ENCODE peak calls at places on chromosomes 5 and 9, in seven cellular contexts. One of them, this sample, is unnamed.

GRCh38 chr9:679462-679861 is 162.0 kb upstream of the DMRT1 start:
- DNase-seq in ACHN: no peak
- DNase-seq in CD8-positive, alpha-beta T cell: no peak
- DNase-seq in GM06990: no peak
- DNase-seq in amygdala: no peak
- DNase-seq in OCI-M1: no peak
- DNase-seq in NCI-H460: no peak
- DNase-seq in this sample: no peak

GRCh38 chr9:93667627-93668026 is 91.2 kb downstream of the PHF2 start:
- DNase-seq in amygdala: no peak
- DNase-seq in OCI-M1: no peak
- DNase-seq in CD8-positive, alpha-beta T cell: no peak
- DNase-seq in ACHN: no peak
- DNase-seq in GM06990: no peak
- DNase-seq in NCI-H460: no peak
- DNase-seq in this sample: no peak

GRCh38 chr9:135328485-135329417 is 150.8 kb upstream of the PPP1R26 start:
- DNase-seq in ACHN: no peak
- DNase-seq in OCI-M1: no peak
- DNase-seq in NCI-H460: no peak
- DNase-seq in amygdala: no peak
- DNase-seq in GM06990: no peak
- DNase-seq in CD8-positive, alpha-beta T cell: no peak
- DNase-seq in this sample: no peak

GRCh38 chr5:75337366-75338021 is 474 bp downstream of the HMGCR start:
- DNase-seq in GM06990: no peak
- DNase-seq in OCI-M1: peak; percentile 54
- DNase-seq in CD8-positive, alpha-beta T cell: no peak
- DNase-seq in NCI-H460: no peak
- DNase-seq in ACHN: peak; percentile 12
- DNase-seq in amygdala: peak; percentile 54
- DNase-seq in this sample: no peak

GRCh38 chr9:133854048-133854447 is 115.9 kb upstream of the SARDH start:
- DNase-seq in GM06990: no peak
- DNase-seq in OCI-M1: no peak
- DNase-seq in ACHN: no peak
- DNase-seq in NCI-H460: no peak
- DNase-seq in CD8-positive, alpha-beta T cell: no peak
- DNase-seq in amygdala: no peak
- DNase-seq in this sample: no peak

GRCh38 chr5:150613991-150614650 is 26.3 kb upstream of the SYNPO start:
- DNase-seq in amygdala: no peak
- DNase-seq in NCI-H460: no peak
- DNase-seq in OCI-M1: peak; percentile 15
- DNase-seq in CD8-positive, alpha-beta T cell: no peak
- DNase-seq in ACHN: no peak
- DNase-seq in GM06990: no peak
- DNase-seq in this sample: no peak

GRCh38 chr5:177445052-177446016 is 1.3 kb upstream of the PRR7 start:
- DNase-seq in GM06990: no peak
- DNase-seq in ACHN: no peak
- DNase-seq in amygdala: no peak
- DNase-seq in CD8-positive, alpha-beta T cell: no peak
- DNase-seq in OCI-M1: peak; percentile 48
- DNase-seq in NCI-H460: no peak
- DNase-seq in this sample: no peak

GRCh38 chr9:129613520-129614175 is 7.3 kb downstream of the C9orf50 start:
- DNase-seq in CD8-positive, alpha-beta T cell: no peak
- DNase-seq in amygdala: peak; percentile 82
- DNase-seq in NCI-H460: no peak
- DNase-seq in GM06990: no peak
- DNase-seq in OCI-M1: no peak
- DNase-seq in ACHN: peak; percentile 26
- DNase-seq in this sample: no peak

GRCh38 chr5:151742870-151743294 is 15.5 kb downstream of the ATOX1 start:
- DNase-seq in NCI-H460: peak; percentile 56
- DNase-seq in ACHN: peak; percentile 80
- DNase-seq in CD8-positive, alpha-beta T cell: no peak
- DNase-seq in GM06990: no peak
- DNase-seq in amygdala: peak; percentile 40
- DNase-seq in OCI-M1: peak; percentile 8
- DNase-seq in this sample: no peak

GRCh38 chr9:8961186-8961666 is 1161.6 kb upstream of the DMAC1 start:
- DNase-seq in ACHN: no peak
- DNase-seq in NCI-H460: no peak
- DNase-seq in OCI-M1: peak; percentile 93
- DNase-seq in GM06990: no peak
- DNase-seq in CD8-positive, alpha-beta T cell: no peak
- DNase-seq in amygdala: no peak
- DNase-seq in this sample: no peak

GRCh38 chr5:16064135-16064893 is 115.3 kb downstream of the MARCHF11 start:
- DNase-seq in NCI-H460: no peak
- DNase-seq in CD8-positive, alpha-beta T cell: no peak
- DNase-seq in amygdala: no peak
- DNase-seq in OCI-M1: no peak
- DNase-seq in ACHN: no peak
- DNase-seq in GM06990: no peak
- DNase-seq in this sample: no peak

GRCh38 chr5:135344351-135344750 is 54.7 kb downstream of the MACROH2A1 start:
- DNase-seq in OCI-M1: no peak
- DNase-seq in GM06990: no peak
- DNase-seq in NCI-H460: no peak
- DNase-seq in CD8-positive, alpha-beta T cell: no peak
- DNase-seq in ACHN: no peak
- DNase-seq in amygdala: no peak
- DNase-seq in this sample: no peak

GRCh38 chr5:134561871-134562296 is 36.4 kb downstream of the JADE2 start:
- DNase-seq in ACHN: peak; percentile 77
- DNase-seq in GM06990: no peak
- DNase-seq in CD8-positive, alpha-beta T cell: no peak
- DNase-seq in NCI-H460: peak; percentile 34
- DNase-seq in amygdala: no peak
- DNase-seq in OCI-M1: no peak
- DNase-seq in this sample: no peak

GRCh38 chr9:90546200-90546599 is 96.4 kb downstream of the DIRAS2 start:
- DNase-seq in ACHN: peak; percentile 94
- DNase-seq in NCI-H460: peak; percentile 13
- DNase-seq in CD8-positive, alpha-beta T cell: no peak
- DNase-seq in OCI-M1: peak; percentile 4
- DNase-seq in GM06990: no peak
- DNase-seq in amygdala: no peak
- DNase-seq in this sample: no peak

GRCh38 chr5:138698713-138699112 is 54.5 kb upstream of the CTNNA1 start:
- DNase-seq in amygdala: no peak
- DNase-seq in CD8-positive, alpha-beta T cell: no peak
- DNase-seq in NCI-H460: no peak
- DNase-seq in OCI-M1: peak; percentile 53
- DNase-seq in ACHN: no peak
- DNase-seq in GM06990: no peak
- DNase-seq in this sample: no peak

GRCh38 chr5:127938746-127939145 is 144.8 kb upstream of the SLC12A2 start:
- DNase-seq in CD8-positive, alpha-beta T cell: no peak
- DNase-seq in GM06990: no peak
- DNase-seq in amygdala: no peak
- DNase-seq in NCI-H460: no peak
- DNase-seq in OCI-M1: no peak
- DNase-seq in ACHN: no peak
- DNase-seq in this sample: no peak

GRCh38 chr9:89892920-89893319 is 288.1 kb downstream of the GADD45G start:
- DNase-seq in ACHN: no peak
- DNase-seq in NCI-H460: no peak
- DNase-seq in OCI-M1: no peak
- DNase-seq in GM06990: no peak
- DNase-seq in amygdala: no peak
- DNase-seq in CD8-positive, alpha-beta T cell: no peak
- DNase-seq in this sample: no peak

GRCh38 chr9:104961238-104961637 is 33.3 kb upstream of the ABCA1 start:
- DNase-seq in ACHN: no peak
- DNase-seq in amygdala: no peak
- DNase-seq in NCI-H460: peak; percentile 62
- DNase-seq in OCI-M1: peak; percentile 73
- DNase-seq in GM06990: peak; percentile 10
- DNase-seq in CD8-positive, alpha-beta T cell: no peak
- DNase-seq in this sample: peak; percentile 9

GRCh38 chr5:94751456-94751855 is 133.0 kb downstream of the SLF1 start:
- DNase-seq in amygdala: no peak
- DNase-seq in OCI-M1: no peak
- DNase-seq in ACHN: no peak
- DNase-seq in CD8-positive, alpha-beta T cell: no peak
- DNase-seq in NCI-H460: no peak
- DNase-seq in GM06990: no peak
- DNase-seq in this sample: no peak

GRCh38 chr5:73104326-73104725 is 16.0 kb upstream of the TMEM171 start:
- DNase-seq in amygdala: no peak
- DNase-seq in NCI-H460: no peak
- DNase-seq in GM06990: no peak
- DNase-seq in ACHN: no peak
- DNase-seq in OCI-M1: no peak
- DNase-seq in CD8-positive, alpha-beta T cell: no peak
- DNase-seq in this sample: no peak

GRCh38 chr5:146877783-146878470 is 630 bp downstream of the PPP2R2B start:
- DNase-seq in CD8-positive, alpha-beta T cell: peak; percentile 2
- DNase-seq in NCI-H460: no peak
- DNase-seq in OCI-M1: no peak
- DNase-seq in amygdala: peak; percentile 56
- DNase-seq in ACHN: no peak
- DNase-seq in GM06990: peak; percentile 3
- DNase-seq in this sample: no peak

GRCh38 chr9:104361207-104361606 is 142.9 kb upstream of the OR13F1 start:
- DNase-seq in amygdala: no peak
- DNase-seq in ACHN: no peak
- DNase-seq in OCI-M1: no peak
- DNase-seq in NCI-H460: no peak
- DNase-seq in CD8-positive, alpha-beta T cell: no peak
- DNase-seq in GM06990: no peak
- DNase-seq in this sample: no peak